ENCODE peak calls at places on chromosomes 3 and 15, in four cellular contexts. One of them, this sample, is unnamed.

GRCh38 chr3:171393032-171393744 is 67.0 kb downstream of the TNIK start:
- DNase-seq in IMR-90: peak
- DNase-seq in K562: no peak
- DNase-seq in GM12878: no peak
- DNase-seq in this sample: peak

GRCh38 chr3:45026038-45026437 is at the start of gene CLEC3B:
- DNase-seq in IMR-90: peak
- DNase-seq in K562: no peak
- DNase-seq in GM12878: no peak
- DNase-seq in this sample: peak

GRCh38 chr3:32405155-32405554 is 13.5 kb downstream of the CMTM7 start:
- DNase-seq in IMR-90: peak
- DNase-seq in K562: no peak
- DNase-seq in GM12878: no peak
- DNase-seq in this sample: no peak

GRCh38 chr3:81716870-81717509 is 44.5 kb downstream of the GBE1 start:
- DNase-seq in IMR-90: peak
- DNase-seq in K562: no peak
- DNase-seq in GM12878: no peak
- DNase-seq in this sample: no peak

GRCh38 chr3:143595456-143596077 is 252.7 kb downstream of the SLC9A9 start:
- DNase-seq in IMR-90: no peak
- DNase-seq in K562: no peak
- DNase-seq in GM12878: no peak
- DNase-seq in this sample: no peak

GRCh38 chr15:60423540-60423939 is 25.8 kb upstream of the ANXA2 start:
- DNase-seq in IMR-90: peak
- DNase-seq in K562: no peak
- DNase-seq in GM12878: no peak
- DNase-seq in this sample: peak

GRCh38 chr3:108099679-108100428 is 9.0 kb upstream of the CD47 start:
- DNase-seq in IMR-90: peak
- DNase-seq in K562: peak
- DNase-seq in GM12878: no peak
- DNase-seq in this sample: no peak

GRCh38 chr3:42045719-42046243 is 45.4 kb upstream of the TRAK1 start:
- DNase-seq in IMR-90: no peak
- DNase-seq in K562: no peak
- DNase-seq in GM12878: no peak
- DNase-seq in this sample: no peak

GRCh38 chr3:16241225-16241624 is 23.5 kb downstream of the DPH3 start:
- DNase-seq in IMR-90: no peak
- DNase-seq in K562: no peak
- DNase-seq in GM12878: no peak
- DNase-seq in this sample: no peak

GRCh38 chr3:114152519-114153151 is 26.2 kb downstream of the DRD3 start:
- DNase-seq in IMR-90: peak
- DNase-seq in K562: peak
- DNase-seq in GM12878: peak
- DNase-seq in this sample: peak

GRCh38 chr3:186331043-186331442 is 31.0 kb downstream of the DGKG start:
- DNase-seq in IMR-90: no peak
- DNase-seq in K562: no peak
- DNase-seq in GM12878: no peak
- DNase-seq in this sample: no peak

GRCh38 chr15:67769468-67770097 is 55.7 kb upstream of the SKOR1 start:
- DNase-seq in IMR-90: no peak
- DNase-seq in K562: no peak
- DNase-seq in GM12878: no peak
- DNase-seq in this sample: no peak

GRCh38 chr3:4850928-4851265 is 128.3 kb upstream of the BHLHE40 start:
- DNase-seq in IMR-90: no peak
- DNase-seq in K562: no peak
- DNase-seq in GM12878: peak
- DNase-seq in this sample: no peak

GRCh38 chr15:58839485-58839884 is 68.4 kb downstream of the MINDY2 start:
- DNase-seq in IMR-90: peak
- DNase-seq in K562: no peak
- DNase-seq in GM12878: no peak
- DNase-seq in this sample: no peak

GRCh38 chr15:27576576-27576975 is 522.5 kb downstream of the OCA2 start:
- DNase-seq in IMR-90: no peak
- DNase-seq in K562: no peak
- DNase-seq in GM12878: no peak
- DNase-seq in this sample: no peak
- TF ChIP-seq FOS in IMR-90: no peak
- TF ChIP-seq FOS in K562: no peak
- TF ChIP-seq FOS in GM12878: no peak
- TF ChIP-seq FOS in this sample: no peak

DNA sequence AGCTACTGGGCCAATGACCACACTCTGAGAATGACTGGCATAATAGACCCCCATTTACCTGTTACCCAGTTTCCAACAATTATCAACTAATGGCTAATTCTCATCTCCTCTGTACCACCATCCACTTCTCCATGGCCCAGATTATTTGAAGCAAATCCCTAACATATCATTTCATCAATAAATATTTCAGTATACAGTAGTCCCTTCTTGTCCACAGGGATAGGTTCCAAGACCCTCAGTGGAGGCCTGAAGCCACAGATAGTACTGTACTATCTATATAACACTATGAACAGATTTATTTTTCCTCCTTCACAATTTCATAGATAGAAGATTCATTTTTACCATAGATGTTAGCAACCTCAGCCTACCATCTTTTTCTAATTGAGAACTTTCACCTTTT is 68.3 kb downstream of the IFT80 start:
- DNase-seq in IMR-90: no peak
- DNase-seq in K562: no peak
- DNase-seq in GM12878: no peak
- DNase-seq in this sample: no peak
- TF ChIP-seq FOS in IMR-90: no peak
- TF ChIP-seq FOS in K562: no peak
- TF ChIP-seq FOS in GM12878: no peak
- TF ChIP-seq FOS in this sample: no peak

GRCh38 chr15:88257311-88257901 is 867 bp upstream of the NTRK3 start:
- DNase-seq in IMR-90: no peak
- DNase-seq in K562: no peak
- DNase-seq in GM12878: no peak
- DNase-seq in this sample: no peak

GRCh38 chr15:88255496-88256171 is 905 bp downstream of the NTRK3 start:
- DNase-seq in IMR-90: peak
- DNase-seq in K562: no peak
- DNase-seq in GM12878: no peak
- DNase-seq in this sample: peak

GRCh38 chr15:88256261-88257230 is at the start of gene NTRK3:
- DNase-seq in IMR-90: no peak
- DNase-seq in K562: no peak
- DNase-seq in GM12878: no peak
- DNase-seq in this sample: peak

GRCh38 chr15:88255109-88255495 is 1.4 kb downstream of the NTRK3 start:
- DNase-seq in IMR-90: no peak
- DNase-seq in K562: no peak
- DNase-seq in GM12878: no peak
- DNase-seq in this sample: no peak

GRCh38 chr15:88258021-88258641 is 1.6 kb upstream of the NTRK3 start:
- DNase-seq in IMR-90: no peak
- DNase-seq in K562: peak
- DNase-seq in GM12878: no peak
- DNase-seq in this sample: no peak
- TF ChIP-seq FOS in IMR-90: no peak
- TF ChIP-seq FOS in K562: no peak
- TF ChIP-seq FOS in GM12878: no peak
- TF ChIP-seq FOS in this sample: no peak

DNA sequence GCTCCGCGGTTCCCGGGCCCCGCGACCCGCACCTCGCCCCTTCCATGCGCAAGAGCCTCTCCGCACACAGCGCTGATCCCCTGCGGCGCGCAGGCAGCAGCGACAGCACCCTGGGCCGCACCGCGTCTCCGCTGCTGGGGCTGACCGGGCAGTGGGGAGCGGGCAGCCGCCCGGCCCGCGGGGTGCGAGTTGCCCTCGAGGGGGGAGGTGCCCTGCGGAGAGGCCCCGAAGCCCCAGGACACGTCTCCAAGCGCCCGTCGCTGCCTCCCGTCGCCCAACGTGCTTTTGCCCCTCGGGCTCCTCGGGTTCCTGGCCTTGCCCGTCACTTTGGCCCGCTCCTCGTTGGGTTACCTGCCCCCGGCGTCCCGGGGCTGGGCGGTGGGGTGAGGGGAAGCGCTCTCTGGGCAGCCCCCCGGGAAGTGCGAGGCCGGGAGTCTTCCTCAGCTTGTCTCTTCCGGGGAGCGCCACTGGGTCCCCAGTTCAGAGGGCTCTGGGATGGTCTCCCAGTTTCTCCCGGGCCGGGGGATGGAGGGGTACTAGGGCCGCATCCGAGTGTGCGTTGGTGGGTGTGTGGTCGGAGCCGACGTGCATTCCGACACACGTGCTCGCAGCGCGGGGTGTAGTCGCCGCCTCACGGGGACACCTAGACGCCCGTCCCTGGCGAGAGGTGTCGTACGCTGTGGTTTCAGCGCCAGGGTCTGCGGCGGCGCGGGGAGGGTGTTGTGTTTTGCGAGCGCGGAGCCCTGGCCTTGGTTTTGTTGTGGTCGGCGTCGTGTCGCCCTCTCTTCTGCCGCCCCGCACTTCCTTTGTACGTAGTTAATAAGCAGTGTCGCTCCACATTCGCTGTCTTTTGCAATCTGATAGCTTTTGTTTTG is 1.9 kb downstream of the IGF1R start:
- DNase-seq in IMR-90: peak
- DNase-seq in K562: no peak
- DNase-seq in GM12878: no peak
- DNase-seq in this sample: peak
- TF ChIP-seq FOS in IMR-90: no peak
- TF ChIP-seq FOS in K562: no peak
- TF ChIP-seq FOS in GM12878: no peak
- TF ChIP-seq FOS in this sample: no peak

GRCh38 chr15:32778391-32779176 is 60.8 kb downstream of the GREM1 start:
- DNase-seq in IMR-90: no peak
- DNase-seq in K562: no peak
- DNase-seq in GM12878: no peak
- DNase-seq in this sample: no peak

GRCh38 chr15:32774022-32774421 is 56.2 kb downstream of the GREM1 start:
- DNase-seq in IMR-90: peak
- DNase-seq in K562: no peak
- DNase-seq in GM12878: no peak
- DNase-seq in this sample: no peak

DNA sequence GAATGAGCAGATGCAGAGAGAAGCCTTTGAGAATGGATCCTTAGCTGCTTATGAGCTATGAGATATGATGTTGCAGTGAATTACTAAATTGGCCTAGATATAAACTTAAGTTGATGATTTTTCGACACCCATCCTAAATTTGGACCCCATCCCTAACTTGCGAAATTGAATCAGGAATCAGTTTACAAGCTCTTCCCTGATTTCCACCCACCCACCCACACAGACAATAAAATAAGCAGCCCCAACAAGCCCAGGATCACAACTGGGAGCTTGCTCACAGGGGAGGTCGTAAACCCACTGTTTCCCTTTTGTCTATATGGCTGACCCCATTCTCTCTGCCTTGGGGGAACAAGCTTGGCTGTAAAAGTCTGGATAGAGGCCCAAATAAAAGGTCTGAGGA is 57.3 kb downstream of the GREM1 start:
- DNase-seq in IMR-90: no peak
- DNase-seq in K562: no peak
- DNase-seq in GM12878: no peak
- DNase-seq in this sample: no peak
- TF ChIP-seq FOS in IMR-90: no peak
- TF ChIP-seq FOS in K562: no peak
- TF ChIP-seq FOS in GM12878: no peak
- TF ChIP-seq FOS in this sample: no peak

GRCh38 chr15:84716036-84716732 is at the start of gene SEC11A:
- DNase-seq in IMR-90: peak
- DNase-seq in K562: peak
- DNase-seq in GM12878: peak
- DNase-seq in this sample: peak
- TF ChIP-seq FOS in IMR-90: no peak
- TF ChIP-seq FOS in K562: no peak
- TF ChIP-seq FOS in GM12878: no peak
- TF ChIP-seq FOS in this sample: no peak

GRCh38 chr3:43148033-43148432 is 42.2 kb upstream of the POMGNT2 start:
- DNase-seq in IMR-90: no peak
- DNase-seq in K562: no peak
- DNase-seq in GM12878: no peak
- DNase-seq in this sample: no peak

GRCh38 chr3:43146599-43146998 is 40.7 kb upstream of the POMGNT2 start:
- DNase-seq in IMR-90: no peak
- DNase-seq in K562: no peak
- DNase-seq in GM12878: no peak
- DNase-seq in this sample: no peak

GRCh38 chr3:43142472-43142871 is 36.6 kb upstream of the POMGNT2 start:
- DNase-seq in IMR-90: no peak
- DNase-seq in K562: no peak
- DNase-seq in GM12878: no peak
- DNase-seq in this sample: no peak

GRCh38 chr3:43144811-43145490 is 39.1 kb upstream of the POMGNT2 start:
- DNase-seq in IMR-90: peak
- DNase-seq in K562: no peak
- DNase-seq in GM12878: no peak
- DNase-seq in this sample: peak
- TF ChIP-seq FOS in IMR-90: no peak
- TF ChIP-seq FOS in K562: no peak
- TF ChIP-seq FOS in GM12878: no peak
- TF ChIP-seq FOS in this sample: no peak

GRCh38 chr15:33730815-33731214 is 237.5 kb upstream of the CHRM5 start:
- DNase-seq in IMR-90: no peak
- DNase-seq in K562: no peak
- DNase-seq in GM12878: no peak
- DNase-seq in this sample: no peak
- TF ChIP-seq FOS in IMR-90: no peak
- TF ChIP-seq FOS in K562: no peak
- TF ChIP-seq FOS in GM12878: no peak
- TF ChIP-seq FOS in this sample: no peak